ENCODE peak calls at places on chromosomes 6 and 20, in nine cellular contexts. A, J, S, X, T, C, Y, H and N are unnamed samples. For H3K27me3, the result is how much of the 10 kb centered on the place peaks cover.

GRCh38 chr6:654136-654535 is 2.8 kb downstream of the HUS1B start:
- DNase-seq in A (no peak), J (no peak), S (no peak), X (no peak), T (no peak), C (no peak), Y (peak), H (no peak), N (no peak)

GRCh38 chr6:7052441-7052936 is 55.3 kb upstream of the RREB1 start:
- DNase-seq in A (peak), J (peak), S (peak), X (peak), T (peak), C (no peak), Y (no peak), H (peak), N (peak)

GRCh38 chr6:67914419-67914818 is 720.7 kb upstream of the ADGRB3 start:
- DNase-seq in A (no peak), J (no peak), S (no peak), X (no peak), T (no peak), C (no peak), Y (no peak), H (no peak), N (no peak)

GRCh38 chr20:46772901-46773300 is 63.5 kb downstream of the SLC2A10 start:
- DNase-seq in A (no peak), J (peak), S (peak), X (no peak), T (no peak), C (peak), Y (no peak), H (no peak), N (no peak)

GRCh38 chr6:10393544-10394225 is 21.2 kb downstream of the TFAP2A start:
- DNase-seq in A (no peak), J (no peak), S (no peak), X (no peak), T (no peak), C (no peak), Y (no peak), H (no peak), N (no peak)

GRCh38 chr6:158531566-158531965 is 28.3 kb upstream of the TMEM181 start:
- DNase-seq in A (no peak), J (no peak), S (no peak), X (no peak), T (no peak), C (no peak), Y (no peak), H (no peak), N (no peak)

GRCh38 chr6:19873031-19873430 is 35.9 kb downstream of the ID4 start:
- DNase-seq in A (no peak), J (peak), S (peak), X (no peak), T (no peak), C (peak), Y (no peak), H (no peak), N (no peak)

GRCh38 chr20:19828233-19828632 is 70.2 kb downstream of the RIN2 start:
- DNase-seq in A (peak), J (no peak), S (no peak), X (no peak), T (no peak), C (peak), Y (peak), H (no peak), N (no peak)

GRCh38 chr20:57381596-57382503 is 9.3 kb upstream of the RBM38 start:
- DNase-seq in A (peak), J (peak), S (peak), X (peak), T (peak), C (peak), Y (peak), H (peak), N (no peak)

GRCh38 chr20:36173451-36173933 is 19.0 kb downstream of the EPB41L1 start:
- DNase-seq in A (no peak), J (peak), S (peak), X (no peak), T (no peak), C (no peak), Y (no peak), H (peak), N (no peak)

GRCh38 chr6:161242779-161243693 is 30.8 kb downstream of the AGPAT4 start:
- DNase-seq in A (no peak), J (peak), S (no peak), X (no peak), T (no peak), C (no peak), Y (no peak), H (peak), N (no peak)

GRCh38 chr20:24657211-24657610 is 187.8 kb downstream of the SYNDIG1 start:
- DNase-seq in A (no peak), J (no peak), S (no peak), X (peak), T (peak), C (no peak), Y (no peak), H (no peak), N (no peak)

GRCh38 chr20:6838181-6838826 is 70.8 kb downstream of the BMP2 start:
- DNase-seq in A (no peak), J (peak), S (no peak), X (no peak), T (no peak), C (no peak), Y (no peak), H (no peak), N (peak)

GRCh38 chr6:132227937-132228336 is 173.3 kb downstream of the MOXD1 start:
- DNase-seq in A (no peak), J (no peak), S (no peak), X (no peak), T (no peak), C (no peak), Y (no peak), H (no peak), N (no peak)

GRCh38 chr6:26305097-26305841 is 59.7 kb upstream of the BTN3A2 start:
- DNase-seq in A (peak), J (peak), S (no peak), X (no peak), T (peak), C (peak), Y (peak), H (peak), N (no peak)

GRCh38 chr6:26016326-26017275 is 54.0 kb downstream of the TRIM38 start:
- DNase-seq in A (no peak), J (no peak), S (no peak), X (no peak), T (no peak), C (no peak), Y (peak), H (no peak), N (no peak)

GRCh38 chr6:12962529-12962928 is 246.0 kb downstream of the PHACTR1 start:
- DNase-seq in A (no peak), J (no peak), S (no peak), X (peak), T (no peak), C (no peak), Y (no peak), H (no peak), N (no peak)

GRCh38 chr20:36017034-36017951 is 48.9 kb downstream of the CNBD2 start:
- DNase-seq in A (peak), J (no peak), S (no peak), X (peak), T (peak), C (no peak), Y (peak), H (no peak), N (peak)

GRCh38 chr6:105151644-105152043 is 28.2 kb downstream of the POPDC3 start:
- DNase-seq in A (no peak), J (no peak), S (no peak), X (no peak), T (no peak), C (no peak), Y (no peak), H (no peak), N (no peak)

GRCh38 chr20:403582-403957 is 4.5 kb upstream of the RBCK1 start:
- DNase-seq in A (no peak), J (no peak), S (no peak), X (no peak), T (no peak), C (no peak), Y (no peak), H (no peak), N (no peak)

GRCh38 chr6:20757761-20758160 is 223.5 kb downstream of the CDKAL1 start:
- DNase-seq in A (no peak), J (no peak), S (no peak), X (no peak), T (no peak), C (no peak), Y (no peak), H (no peak), N (peak)

GRCh38 chr20:24701668-24702067 is 232.2 kb downstream of the SYNDIG1 start:
- DNase-seq in A (no peak), J (no peak), S (no peak), X (no peak), T (no peak), C (no peak), Y (no peak), H (peak), N (no peak)

GRCh38 chr6:109865968-109866367 is 112.1 kb upstream of the GPR6 start:
- DNase-seq in A (no peak), J (no peak), S (peak), X (no peak), T (no peak), C (no peak), Y (no peak), H (peak), N (no peak)

DNA sequence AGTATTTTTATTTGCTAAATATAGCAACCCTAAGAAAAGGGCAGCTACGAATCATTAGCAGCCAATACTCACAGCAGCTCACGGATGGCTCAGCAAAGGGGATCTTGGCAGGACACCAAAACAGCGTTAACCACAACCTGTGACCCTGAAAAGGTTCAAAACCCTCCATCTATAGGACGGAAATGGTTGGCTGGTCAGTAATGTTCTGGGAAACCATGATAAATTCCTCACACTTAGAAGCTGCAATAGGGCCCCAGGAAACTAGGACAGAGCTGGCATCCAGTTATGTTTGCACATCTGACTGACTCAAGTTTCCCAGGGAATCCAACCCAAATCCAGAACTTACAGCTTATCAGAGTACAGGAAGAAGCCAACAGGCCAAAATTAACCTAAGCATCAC is 30.9 kb upstream of the PTPRT start:
- DNase-seq in A (no peak), J (no peak), S (no peak), X (no peak), T (no peak), C (no peak), Y (no peak), H (no peak), N (no peak)
- H3K4me3 ChIP-seq in A (no peak), J (no peak), S (no peak), X (no peak), T (no peak), C (no peak), Y (no peak), H (no peak), N (no peak)

GRCh38 chr6:54273214-54273820 is 34.9 kb upstream of the TINAG start:
- DNase-seq in A (no peak), J (no peak), S (no peak), X (no peak), T (no peak), C (no peak), Y (no peak), H (no peak), N (no peak)

GRCh38 chr6:54274383-54274782 is 33.9 kb upstream of the TINAG start:
- DNase-seq in A (no peak), J (no peak), S (no peak), X (no peak), T (no peak), C (no peak), Y (no peak), H (no peak), N (no peak)
- TF ChIP-seq CTCF in A (no peak), J (no peak), S (no peak), X (no peak), T (no peak), C (no peak), Y (no peak), H (no peak), N (no peak)

GRCh38 chr20:39146394-39146793 is 184.2 kb downstream of the DHX35 start:
- DNase-seq in A (no peak), J (peak), S (no peak), X (no peak), T (no peak), C (no peak), Y (no peak), H (no peak), N (no peak)
- H3K27me3 ChIP-seq in A (half or more), J (under half), S (half or more), X (under half), T (under half), C (under half), Y (under half), H (under half), N (under half)

DNA sequence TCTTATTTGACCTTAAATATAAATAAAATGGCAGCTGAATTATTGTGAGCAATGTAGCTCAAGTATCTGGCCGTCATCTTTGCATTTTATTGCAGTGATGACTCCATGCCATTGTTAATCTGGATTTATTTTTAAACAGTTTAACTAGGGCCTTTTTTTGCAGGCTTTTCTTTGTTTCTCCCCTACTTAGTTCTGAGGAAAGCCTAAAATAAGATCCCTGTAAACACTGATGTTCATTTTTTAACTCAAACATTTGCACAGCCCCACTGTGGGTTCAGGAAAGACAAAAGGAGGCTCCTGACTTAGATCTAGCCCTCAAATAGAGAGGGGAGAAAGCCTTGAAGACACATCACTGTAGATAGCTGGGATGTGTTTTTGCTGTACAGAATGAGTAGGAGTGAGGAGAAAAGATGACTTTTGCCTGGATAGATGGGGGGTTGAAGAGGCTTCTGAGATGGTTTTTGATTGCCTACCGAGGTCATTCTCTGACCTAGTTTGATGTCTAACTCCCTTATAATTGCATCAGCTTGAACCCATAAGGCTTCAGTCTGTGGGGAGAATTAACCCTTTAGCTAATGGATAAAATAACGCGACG is 69.3 kb downstream of the PLEKHG1 start:
- DNase-seq in A (no peak), J (no peak), S (no peak), X (no peak), T (no peak), C (no peak), Y (no peak), H (no peak), N (no peak)
- H3K4me3 ChIP-seq in A (peak), J (peak), S (no peak), X (no peak), T (no peak), C (no peak), Y (no peak), H (no peak), N (no peak)

GRCh38 chr20:10469599-10469998 is 34.5 kb downstream of the SLX4IP start:
- DNase-seq in A (no peak), J (peak), S (peak), X (no peak), T (no peak), C (peak), Y (peak), H (no peak), N (peak)
- TF ChIP-seq CTCF in A (no peak), J (peak), S (no peak), X (no peak), T (peak), C (peak), Y (peak), H (peak), N (peak)

GRCh38 chr6:169341706-169342105 is 88.1 kb upstream of the THBS2 start:
- DNase-seq in A (no peak), J (no peak), S (no peak), X (no peak), T (no peak), C (no peak), Y (no peak), H (no peak), N (no peak)

GRCh38 chr6:169344651-169345050 is 91.0 kb upstream of the THBS2 start:
- DNase-seq in A (no peak), J (no peak), S (no peak), X (no peak), T (no peak), C (no peak), Y (no peak), H (no peak), N (no peak)

GRCh38 chr6:169343886-169344525 is 90.4 kb upstream of the THBS2 start:
- DNase-seq in A (no peak), J (no peak), S (no peak), X (no peak), T (no peak), C (no peak), Y (no peak), H (no peak), N (no peak)

GRCh38 chr6:169342655-169343054 is 89.0 kb upstream of the THBS2 start:
- DNase-seq in A (no peak), J (no peak), S (no peak), X (no peak), T (no peak), C (no peak), Y (no peak), H (no peak), N (no peak)

DNA sequence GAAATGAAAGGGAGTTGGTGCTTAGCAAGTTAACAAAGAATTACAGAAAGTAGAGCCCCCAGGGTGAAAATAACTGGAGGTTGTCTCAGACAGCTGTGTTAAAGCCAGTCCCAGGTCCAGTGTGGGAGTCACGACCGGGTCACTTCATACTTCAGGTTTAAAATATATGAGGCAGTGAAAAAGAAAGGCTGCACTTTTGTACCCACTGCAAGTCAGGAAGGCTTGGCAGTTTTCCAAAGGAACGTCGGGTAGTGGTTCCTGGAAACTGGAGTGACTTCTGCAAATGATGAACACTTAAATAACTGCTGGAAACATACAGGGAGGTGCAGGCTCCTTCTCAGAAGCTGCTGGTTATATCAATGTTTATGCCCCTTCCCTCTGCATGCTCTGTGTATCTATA is 91.6 kb upstream of the THBS2 start:
- DNase-seq in A (no peak), J (no peak), S (no peak), X (no peak), T (no peak), C (no peak), Y (no peak), H (no peak), N (no peak)
- H3K27me3 ChIP-seq in A (half or more), J (under half), S (under half), X (under half), T (under half), C (under half), Y (under half), H (under half), N (under half)

GRCh38 chr20:61083431-61083830 is 168.6 kb upstream of the CDH4 start:
- DNase-seq in A (no peak), J (no peak), S (no peak), X (no peak), T (no peak), C (no peak), Y (no peak), H (no peak), N (no peak)
- H3K4me3 ChIP-seq in A (no peak), J (no peak), S (no peak), X (no peak), T (no peak), C (no peak), Y (no peak), H (no peak), N (no peak)

GRCh38 chr6:53348436-53349208 is at the start of gene ELOVL5:
- DNase-seq in A (peak), J (peak), S (peak), X (peak), T (peak), C (peak), Y (peak), H (peak), N (peak)
- TF ChIP-seq CTCF in A (no peak), J (no peak), S (no peak), X (no peak), T (no peak), C (no peak), Y (no peak), H (no peak), N (no peak)

DNA sequence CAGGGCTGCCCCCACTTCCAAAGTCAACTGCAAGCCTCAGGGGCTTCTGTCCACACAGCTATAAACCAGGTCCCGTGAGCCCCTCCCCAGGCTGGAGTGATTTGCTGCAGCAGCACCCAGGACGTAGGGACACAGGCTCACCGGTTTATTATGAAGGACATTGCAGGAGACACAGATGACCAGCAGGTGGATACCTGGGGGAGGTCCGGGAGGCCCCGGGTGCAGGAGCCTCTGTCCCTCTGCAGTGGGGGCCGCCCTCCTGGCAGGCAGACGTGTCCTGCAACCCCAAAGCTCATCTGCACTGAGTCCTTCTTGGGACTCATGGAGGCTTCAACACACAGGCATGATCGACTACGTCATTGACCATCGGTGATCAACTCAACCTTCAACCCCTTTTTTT is 14.5 kb upstream of the NTSR1 start:
- DNase-seq in A (no peak), J (no peak), S (no peak), X (no peak), T (no peak), C (no peak), Y (no peak), H (no peak), N (no peak)
- H3K27me3 ChIP-seq in A (under half), J (under half), S (under half), X (under half), T (under half), C (half or more), Y (under half), H (under half), N (under half)